ENCODE peak calls at places on chromosomes 11 and 22, in four cellular contexts. R is nephron progenitor cell, S is heart left ventricle, J is skeletal muscle cell. U is an unnamed sample.

GRCh38 chr11:63882555-63883242 is 34.3 kb downstream of the RCOR2 start:
- DNase-seq in R (no peak), S (no peak), J (no peak), U (peak)

GRCh38 chr22:23520875-23521441 is 59.1 kb downstream of the IGLL1 start:
- DNase-seq in R (peak), S (peak), J (peak), U (peak)

GRCh38 chr22:25193548-25193947 is 6.1 kb upstream of the CRYBB3 start:
- DNase-seq in R (peak), S (no peak), J (no peak), U (no peak)

GRCh38 chr11:10379022-10379421 is 74.1 kb downstream of the ADM start:
- DNase-seq in R (peak), S (no peak), J (no peak), U (no peak)

GRCh38 chr11:12017865-12018453 is 9.5 kb upstream of the DKK3 start:
- DNase-seq in R (no peak), S (no peak), J (no peak), U (no peak)

GRCh38 chr22:43848366-43849171 is 13.7 kb downstream of the SULT4A1 start:
- DNase-seq in R (no peak), S (peak), J (no peak), U (no peak)

GRCh38 chr11:61955031-61955415 is 4.9 kb downstream of the BEST1 start:
- DNase-seq in R (peak), S (peak), J (peak), U (peak)

GRCh38 chr11:1564535-1565172 is 7.4 kb downstream of the DUSP8 start:
- DNase-seq in R (peak), S (peak), J (peak), U (peak)

GRCh38 chr11:123434911-123435310 is 4.8 kb downstream of the GRAMD1B start:
- DNase-seq in R (no peak), S (no peak), J (no peak), U (no peak)

GRCh38 chr11:73177380-73178091 is 35.4 kb upstream of the FCHSD2 start:
- DNase-seq in R (no peak), S (peak), J (no peak), U (peak)

GRCh38 chr11:113554531-113554930 is 79.3 kb upstream of the DRD2 start:
- DNase-seq in R (no peak), S (no peak), J (no peak), U (no peak)

GRCh38 chr11:72630104-72630852 is 43.9 kb downstream of the PDE2A start:
- DNase-seq in R (no peak), S (no peak), J (no peak), U (no peak)

GRCh38 chr11:11931461-11932055 is 76.9 kb downstream of the DKK3 start:
- DNase-seq in R (no peak), S (no peak), J (peak), U (no peak)

GRCh38 chr11:111982019-111982464 is 43.2 kb upstream of the DLAT start:
- DNase-seq in R (peak), S (no peak), J (no peak), U (peak)

GRCh38 chr11:117932426-117932825 is 3.2 kb upstream of the TMPRSS13 start:
- DNase-seq in R (no peak), S (no peak), J (no peak), U (no peak)

GRCh38 chr22:17734197-17734596 is 40.1 kb downstream of the BID start:
- DNase-seq in R (no peak), S (no peak), J (no peak), U (no peak)

U was measured in Right ventricle myocardium superior.